ENCODE peak calls at places on chromosomes 6 and 20, in ten cellular contexts. I is upper lobe of left lung; R is progenitor cell of endocrine pancreas; E is AG09309; L is brain microvascular endothelial cell; U is type B pancreatic cell; N is choroid plexus epithelial cell; H is cardiac fibroblast; C is CD8-positive, alpha-beta T cell; X is CD4-positive, alpha-beta T cell. Y is an unnamed sample.

GRCh38 chr20:63308218-63308911 is 15.4 kb downstream of the COL20A1 start:
- DNase-seq in I (no peak), R (no peak), E (no peak), L (no peak), U (no peak), N (no peak), H (no peak), C (no peak), X (no peak), Y (no peak)

GRCh38 chr6:21742238-21742660 is 148.7 kb downstream of the SOX4 start:
- DNase-seq in I (no peak), R (no peak), E (no peak), L (peak), U (no peak), N (peak), H (peak), C (no peak), X (no peak), Y (no peak)

GRCh38 chr6:133778414-133778813 is 110.5 kb upstream of the TCF21 start:
- DNase-seq in I (no peak), R (no peak), E (peak), L (peak), U (no peak), N (peak), H (peak), C (no peak), X (no peak), Y (no peak)

GRCh38 chr6:125041740-125042459 is 79.7 kb downstream of the RNF217 start:
- DNase-seq in I (no peak), R (no peak), E (no peak), L (peak), U (no peak), N (no peak), H (peak), C (no peak), X (no peak), Y (no peak)

GRCh38 chr6:167827588-167828324 is 1.0 kb downstream of the AFDN start:
- DNase-seq in I (peak), R (peak), E (no peak), L (no peak), U (peak), N (peak), H (peak), C (peak), X (no peak), Y (peak)

GRCh38 chr6:112153926-112154621 is 66.7 kb downstream of the FAM229B start:
- DNase-seq in I (no peak), R (no peak), E (no peak), L (no peak), U (no peak), N (peak), H (peak), C (no peak), X (no peak), Y (no peak)

GRCh38 chr6:149231786-149232185 is 85.7 kb upstream of the TAB2 start:
- DNase-seq in I (no peak), R (no peak), E (no peak), L (no peak), U (no peak), N (peak), H (no peak), C (no peak), X (no peak), Y (no peak)

GRCh38 chr20:46174469-46175126 is 56.5 kb downstream of the CD40 start:
- DNase-seq in I (peak), R (peak), E (no peak), L (peak), U (peak), N (peak), H (peak), C (peak), X (peak), Y (peak)

GRCh38 chr6:166253277-166254229 is 54.6 kb downstream of the PRR18 start:
- DNase-seq in I (peak), R (no peak), E (no peak), L (no peak), U (no peak), N (peak), H (no peak), C (no peak), X (no peak), Y (no peak)

GRCh38 chr6:156659317-156660198 is 117.6 kb upstream of the ARID1B start:
- DNase-seq in I (no peak), R (no peak), E (no peak), L (no peak), U (no peak), N (no peak), H (no peak), C (no peak), X (no peak), Y (no peak)

GRCh38 chr6:28208180-28208659 is 16.9 kb upstream of the ZSCAN9 start:
- DNase-seq in I (no peak), R (no peak), E (no peak), L (no peak), U (no peak), N (no peak), H (peak), C (no peak), X (no peak), Y (no peak)

GRCh38 chr20:40265872-40266533 is 423.0 kb downstream of the MAFB start:
- DNase-seq in I (no peak), R (no peak), E (no peak), L (peak), U (no peak), N (peak), H (peak), C (no peak), X (no peak), Y (no peak)

GRCh38 chr6:151974061-151974617 is 166.7 kb downstream of the ESR1 start:
- DNase-seq in I (no peak), R (no peak), E (no peak), L (no peak), U (no peak), N (no peak), H (peak), C (no peak), X (no peak), Y (no peak)

GRCh38 chr6:35216832-35217811 is 3.4 kb downstream of the SCUBE3 start:
- DNase-seq in I (no peak), R (no peak), E (no peak), L (no peak), U (no peak), N (no peak), H (no peak), C (no peak), X (no peak), Y (no peak)

GRCh38 chr6:103193413-103193812 is 1666.3 kb downstream of the HACE1 start:
- DNase-seq in I (no peak), R (no peak), E (no peak), L (no peak), U (no peak), N (no peak), H (no peak), C (no peak), X (no peak), Y (no peak)

GRCh38 chr6:21741221-21742109 is 147.9 kb downstream of the SOX4 start:
- DNase-seq in I (no peak), R (no peak), E (no peak), L (no peak), U (no peak), N (no peak), H (peak), C (no peak), X (no peak), Y (no peak)

GRCh38 chr6:5764401-5764955 is 242.2 kb downstream of the NRN1 start:
- DNase-seq in I (no peak), R (no peak), E (no peak), L (peak), U (no peak), N (peak), H (peak), C (no peak), X (no peak), Y (no peak)

GRCh38 chr6:73451166-73452106 is 661 bp downstream of the CGAS start:
- DNase-seq in I (peak), R (peak), E (no peak), L (peak), U (no peak), N (peak), H (peak), C (peak), X (peak), Y (peak)

GRCh38 chr6:107811591-107812218 is 12.4 kb downstream of the SCML4 start:
- DNase-seq in I (no peak), R (no peak), E (no peak), L (peak), U (peak), N (no peak), H (peak), C (no peak), X (no peak), Y (no peak)

GRCh38 chr6:65646494-65647035 is 60.5 kb downstream of the EYS start:
- DNase-seq in I (no peak), R (no peak), E (no peak), L (no peak), U (no peak), N (no peak), H (no peak), C (no peak), X (no peak), Y (no peak)

GRCh38 chr6:74690365-74690764 is 515.5 kb downstream of the COL12A1 start:
- DNase-seq in I (no peak), R (no peak), E (no peak), L (no peak), U (no peak), N (peak), H (peak), C (no peak), X (no peak), Y (no peak)

GRCh38 chr6:18503588-18504231 is 116.6 kb downstream of the RNF144B start:
- DNase-seq in I (peak), R (peak), E (peak), L (peak), U (no peak), N (peak), H (peak), C (peak), X (peak), Y (no peak)

GRCh38 chr6:64811145-64811544 is 895.9 kb downstream of the EYS start:
- DNase-seq in I (no peak), R (no peak), E (no peak), L (no peak), U (no peak), N (peak), H (no peak), C (no peak), X (no peak), Y (no peak)

GRCh38 chr6:170459451-170459850 is 93.7 kb downstream of the PSMB1 start:
- DNase-seq in I (peak), R (no peak), E (no peak), L (peak), U (no peak), N (peak), H (peak), C (no peak), X (no peak), Y (peak)

GRCh38 chr20:56702931-56703840 is 74.1 kb downstream of the TFAP2C start:
- DNase-seq in I (no peak), R (no peak), E (no peak), L (no peak), U (no peak), N (no peak), H (no peak), C (no peak), X (no peak), Y (no peak)

GRCh38 chr6:159499034-159499433 is 194.0 kb downstream of the SOD2 start:
- DNase-seq in I (no peak), R (no peak), E (no peak), L (no peak), U (no peak), N (no peak), H (no peak), C (no peak), X (no peak), Y (no peak)

GRCh38 chr6:166381733-166382499 is 824 bp downstream of the MPC1 start:
- DNase-seq in I (peak), R (peak), E (no peak), L (peak), U (peak), N (peak), H (peak), C (peak), X (peak), Y (peak)

DNA sequence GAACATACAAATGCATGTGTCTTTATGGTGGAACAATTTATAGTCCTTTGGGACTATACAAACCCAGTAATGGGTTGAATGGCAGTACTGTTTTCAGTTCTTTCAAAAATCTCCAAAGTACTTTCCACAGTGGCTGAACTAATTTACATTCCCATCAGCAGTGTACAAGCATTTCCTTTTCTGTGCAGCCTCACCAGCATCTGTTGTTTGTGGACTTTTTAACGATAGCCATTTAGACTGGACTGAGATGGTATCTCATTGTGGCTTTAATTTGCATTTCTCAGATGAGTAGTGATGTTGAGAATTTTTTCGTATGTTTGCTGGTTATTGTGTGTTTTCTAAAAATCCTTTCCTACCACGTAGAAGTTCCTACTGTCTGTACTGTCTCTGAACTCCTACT is 327.2 kb upstream of the ZFP64 start:
- DNase-seq in I (no peak), R (no peak), E (no peak), L (no peak), U (no peak), N (no peak), H (no peak), C (no peak), X (no peak), Y (no peak)
- TF ChIP-seq CTCF in I (no peak), R (no peak), E (no peak), L (no peak), U (no peak), N (no peak), H (no peak), C (no peak), X (no peak), Y (no peak)

GRCh38 chr6:31655349-31656237 is at the start of gene APOM:
- DNase-seq in I (no peak), R (no peak), E (no peak), L (no peak), U (no peak), N (no peak), H (no peak), C (no peak), X (no peak), Y (no peak)

GRCh38 chr6:31658158-31658688 is 2.4 kb downstream of the C6orf47 start:
- DNase-seq in I (no peak), R (no peak), E (no peak), L (no peak), U (no peak), N (no peak), H (no peak), C (no peak), X (no peak), Y (no peak)

GRCh38 chr6:31659649-31660223 is 842 bp downstream of the C6orf47 start:
- DNase-seq in I (peak), R (no peak), E (no peak), L (no peak), U (no peak), N (peak), H (peak), C (peak), X (no peak), Y (no peak)

GRCh38 chr6:31658983-31659648 is 1.5 kb downstream of the C6orf47 start:
- DNase-seq in I (no peak), R (no peak), E (no peak), L (no peak), U (no peak), N (no peak), H (no peak), C (no peak), X (no peak), Y (no peak)

GRCh38 chr6:31657406-31658157 is 1.9 kb downstream of the APOM start:
- DNase-seq in I (no peak), R (no peak), E (no peak), L (no peak), U (no peak), N (no peak), H (no peak), C (no peak), X (no peak), Y (no peak)
- TF ChIP-seq CTCF in I (no peak), R (no peak), E (no peak), L (no peak), U (no peak), N (no peak), H (no peak), C (no peak), X (no peak), Y (no peak)

DNA sequence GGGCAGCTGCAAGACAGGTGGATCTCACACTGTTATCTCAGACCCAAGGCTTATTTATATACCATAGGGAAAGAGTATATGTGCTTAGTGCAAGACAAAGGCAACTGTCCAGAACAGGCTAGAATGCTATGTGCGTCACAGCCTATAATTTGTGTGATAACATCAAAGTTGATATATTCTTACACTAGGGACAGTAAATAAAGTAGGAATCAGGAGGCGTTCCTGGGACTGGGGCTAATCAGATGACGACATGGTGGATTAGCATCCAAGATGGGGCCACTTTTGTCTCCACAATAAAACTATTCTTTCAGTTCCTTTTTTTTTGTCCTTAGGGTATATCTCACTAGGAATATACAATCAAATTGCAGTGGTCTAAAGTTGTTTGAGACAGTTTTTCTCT is 54.9 kb upstream of the IER3 start:
- DNase-seq in I (no peak), R (no peak), E (no peak), L (no peak), U (no peak), N (no peak), H (no peak), C (no peak), X (no peak), Y (no peak)
- TF ChIP-seq CTCF in I (no peak), R (no peak), E (no peak), L (no peak), U (no peak), N (no peak), H (no peak), C (no peak), X (no peak), Y (no peak)

GRCh38 chr6:894274-894673 is 201.3 kb upstream of the EXOC2 start:
- DNase-seq in I (no peak), R (no peak), E (no peak), L (no peak), U (no peak), N (no peak), H (no peak), C (no peak), X (no peak), Y (no peak)
- TF ChIP-seq CTCF in I (no peak), R (peak), E (no peak), L (no peak), U (no peak), N (peak), H (no peak), C (no peak), X (no peak), Y (no peak)

GRCh38 chr6:137975058-137975940 is 108.2 kb downstream of the TNFAIP3 start:
- DNase-seq in I (no peak), R (no peak), E (no peak), L (no peak), U (no peak), N (peak), H (peak), C (peak), X (no peak), Y (no peak)
- TF ChIP-seq CTCF in I (peak), R (peak), E (peak), L (no peak), U (peak), N (peak), H (peak), C (peak), X (peak), Y (no peak)

DNA sequence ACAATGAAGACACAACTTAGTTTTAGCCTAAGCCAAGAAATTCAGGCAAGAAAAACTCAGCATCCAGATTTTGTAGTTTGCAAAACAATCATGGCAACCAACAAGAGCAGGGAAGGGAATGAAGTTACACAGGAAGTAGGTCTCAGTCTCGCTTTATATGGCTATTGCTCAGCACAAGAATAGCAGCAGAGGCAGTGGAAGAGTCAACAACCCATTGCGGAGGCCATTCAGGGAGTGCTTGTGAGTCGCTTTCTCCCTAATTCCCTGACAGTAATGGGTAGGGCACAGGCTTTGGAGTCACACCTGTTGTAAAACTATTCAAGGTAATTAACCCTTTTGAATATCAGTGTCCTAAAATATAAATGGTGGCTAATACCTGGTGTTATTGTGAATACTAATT is 238.5 kb downstream of the HDGFL1 start:
- DNase-seq in I (no peak), R (no peak), E (no peak), L (no peak), U (no peak), N (no peak), H (no peak), C (no peak), X (no peak), Y (no peak)
- TF ChIP-seq CTCF in I (no peak), R (no peak), E (no peak), L (no peak), U (no peak), N (no peak), H (no peak), C (no peak), X (no peak), Y (no peak)

Y was measured in mesothelial cell of epicardium.